ENCODE peak calls at places on chromosomes 4 and X, in ten cellular contexts. E is K562, R is GM23338, Y is cardiac muscle cell, I is neural progenitor cell, V is ovary, J is SK-N-SH, B is stomach, O is mesendoderm, X is hepatocyte. C is an unnamed sample.

GRCh38 chrX:130110379-130111219 is at the start of gene ELF4:
- DNase-seq in E (peak; percentile 82), I (peak; percentile 42), J (peak; percentile 85), O (peak; percentile 45), B (peak; percentile 66), X (peak; percentile 77), R (peak; percentile 44), V (peak; percentile 55), Y (peak; percentile 68), C (peak; percentile 94)

GRCh38 chr4:27666943-27667342 is 806.3 kb downstream of the STIM2 start:
- DNase-seq in X (no peak), E (peak; percentile 4), J (peak; percentile 3), R (peak; percentile 55), O (peak; percentile 68), V (no peak), I (peak; percentile 46), B (no peak), Y (no peak), C (peak; percentile 19)

GRCh38 chrX:150478496-150479492 is 89.6 kb upstream of the MTM1 start:
- DNase-seq in R (no peak), X (no peak), J (no peak), I (no peak), O (no peak), V (no peak), E (no peak), Y (no peak), B (no peak), C (no peak)

GRCh38 chrX:13250831-13251612 is 68.8 kb downstream of the ATXN3L start:
- DNase-seq in J (no peak), Y (peak; percentile 97), R (no peak), E (no peak), B (no peak), X (peak; percentile 53), O (no peak), I (no peak), V (peak; percentile 45), C (no peak)

GRCh38 chr4:1503583-1504471 is 97.6 kb upstream of the NKX1-1 start:
- DNase-seq in R (no peak), X (no peak), E (peak; percentile 14), B (no peak), J (peak; percentile 57), I (no peak), V (no peak), Y (no peak), O (peak; percentile 2), C (peak; percentile 66)

GRCh38 chr4:172152284-172152683 is 339.1 kb downstream of the GALNTL6 start:
- DNase-seq in E (no peak), X (no peak), I (no peak), B (no peak), Y (no peak), R (no peak), O (no peak), V (no peak), J (no peak), C (no peak)

GRCh38 chr4:170110290-170110672 is 20.5 kb upstream of the AADAT start:
- DNase-seq in B (no peak), Y (no peak), I (peak; percentile 30), J (no peak), R (no peak), V (no peak), X (no peak), E (no peak), O (peak; percentile 76), C (peak; percentile 25)

GRCh38 chr4:84232311-84233095 is 266.6 kb downstream of the NKX6-1 start:
- DNase-seq in Y (no peak), O (no peak), B (no peak), E (no peak), I (no peak), V (no peak), R (no peak), X (no peak), J (no peak), C (no peak)

GRCh38 chr4:87502580-87503238 is 26.5 kb downstream of the SPARCL1 start:
- DNase-seq in X (no peak), V (no peak), I (no peak), B (no peak), Y (peak; percentile 26), J (no peak), E (no peak), O (no peak), R (no peak), C (no peak)

GRCh38 chr4:2901186-2901585 is 57.5 kb downstream of the ADD1 start:
- DNase-seq in V (no peak), B (no peak), J (no peak), R (no peak), E (no peak), X (no peak), I (no peak), Y (no peak), O (no peak), C (no peak)

GRCh38 chr4:2905544-2905943 is 57.7 kb downstream of the NOP14 start:
- DNase-seq in E (no peak), O (no peak), V (no peak), X (no peak), B (no peak), R (no peak), Y (no peak), J (no peak), I (no peak), C (no peak)

GRCh38 chr4:2898001-2898400 is 54.4 kb downstream of the ADD1 start:
- DNase-seq in I (no peak), R (no peak), J (no peak), O (no peak), Y (peak; percentile 59), V (no peak), E (no peak), X (no peak), B (no peak), C (no peak)

GRCh38 chr4:2902126-2902525 is 58.5 kb downstream of the ADD1 start:
- DNase-seq in O (no peak), I (no peak), R (no peak), X (no peak), E (no peak), J (no peak), B (no peak), V (no peak), Y (peak; percentile 50), C (no peak)

GRCh38 chr4:2900701-2901100 is 57.1 kb downstream of the ADD1 start:
- DNase-seq in R (no peak), J (no peak), O (no peak), E (no peak), Y (no peak), X (no peak), B (no peak), I (no peak), V (no peak), C (no peak)
- H3K36me3 ChIP-seq in R (peaks cover 38% of the 10 kb centered on the region), J (peaks cover 54% of the 10 kb centered on the region), O (peaks cover 33% of the 10 kb centered on the region), E (peaks cover 83% of the 10 kb centered on the region), Y (peaks cover 69% of the 10 kb centered on the region), X (peaks cover 10% of the 10 kb centered on the region), B (peaks cover 52% of the 10 kb centered on the region), I (no peaks in the 10 kb centered on the region), V (peaks cover 3% of the 10 kb centered on the region), C (peaks cover 45% of the 10 kb centered on the region)

GRCh38 chr4:24470681-24471622 is 113.4 kb downstream of the DHX15 start:
- DNase-seq in V (peak; percentile 34), X (peak; percentile 66), J (peak; percentile 63), R (peak; percentile 60), Y (peak; percentile 50), B (no peak), E (no peak), I (peak; percentile 68), O (peak; percentile 79), C (peak; percentile 86)

GRCh38 chr4:24475756-24476155 is 108.6 kb downstream of the DHX15 start:
- DNase-seq in Y (no peak), O (peak; percentile 31), X (no peak), R (peak; percentile 55), E (no peak), I (no peak), V (no peak), J (no peak), B (no peak), C (peak; percentile 56)

GRCh38 chr4:24473309-24473721 is 111.0 kb downstream of the DHX15 start:
- DNase-seq in O (peak; percentile 65), Y (peak; percentile 46), I (peak; percentile 56), J (peak; percentile 25), E (peak; percentile 20), R (peak; percentile 58), V (peak; percentile 29), X (peak; percentile 57), B (no peak), C (peak; percentile 65)

GRCh38 chr4:24472514-24473308 is 111.6 kb downstream of the DHX15 start:
- DNase-seq in R (peak; percentile 93), I (peak; percentile 95), Y (peak; percentile 87), J (peak; percentile 91), B (peak; percentile 76), E (peak; percentile 74), O (peak; percentile 94), X (peak; percentile 92), V (peak; percentile 81), C (peak; percentile 95)

GRCh38 chr4:24471623-24472510 is 112.5 kb downstream of the DHX15 start:
- DNase-seq in B (no peak), J (peak; percentile 51), I (peak; percentile 61), Y (peak; percentile 10), O (peak; percentile 59), V (peak; percentile 27), X (peak; percentile 30), E (no peak), R (peak; percentile 79), C (peak; percentile 86)
- H3K27me3 ChIP-seq in B (peaks cover 32% of the 10 kb centered on the region), J (peaks cover 25% of the 10 kb centered on the region), I (peaks cover 64% of the 10 kb centered on the region), Y (peaks cover 55% of the 10 kb centered on the region), O (no peaks in the 10 kb centered on the region), V (no peaks in the 10 kb centered on the region), X (peaks cover 40% of the 10 kb centered on the region), E (peaks cover 2% of the 10 kb centered on the region), R (peaks cover 36% of the 10 kb centered on the region), C (peaks cover 44% of the 10 kb centered on the region)

GRCh38 chr4:85268146-85268545 is 206.8 kb upstream of the ARHGAP24 start:
- DNase-seq in V (no peak), X (no peak), O (no peak), R (no peak), J (no peak), I (peak; percentile 78), E (no peak), B (no peak), Y (no peak), C (no peak)

DNA sequence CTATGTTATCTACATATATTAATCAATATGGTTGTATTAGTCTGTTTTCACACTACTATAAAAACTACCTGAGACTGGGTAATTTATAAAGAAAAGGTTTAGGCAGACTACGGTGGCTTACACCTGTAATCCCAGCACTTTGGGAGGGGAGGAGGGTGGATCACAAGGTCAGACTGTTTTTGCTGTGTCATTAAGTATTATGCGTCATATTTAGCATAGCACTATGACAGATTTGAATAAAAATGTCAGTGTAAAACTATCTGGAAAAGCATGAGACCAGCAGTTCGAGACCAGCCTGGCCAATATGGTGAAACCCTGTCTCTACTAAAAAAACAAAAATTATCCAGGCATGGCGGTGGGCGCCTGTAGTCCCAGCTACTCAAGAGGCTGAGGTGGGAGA is 209.7 kb upstream of the ARHGAP24 start:
- DNase-seq in R (no peak), V (no peak), I (no peak), X (no peak), J (no peak), Y (no peak), O (no peak), B (no peak), E (no peak), C (no peak)
- H3K4me3 ChIP-seq in R (no peak overlapping the region), V (no peak overlapping the region), I (no peak overlapping the region), X (no peak overlapping the region), J (no peak overlapping the region), Y (no peak overlapping the region), O (no peak overlapping the region), B (no peak overlapping the region), E (no peak overlapping the region), C (no peak overlapping the region)

DNA sequence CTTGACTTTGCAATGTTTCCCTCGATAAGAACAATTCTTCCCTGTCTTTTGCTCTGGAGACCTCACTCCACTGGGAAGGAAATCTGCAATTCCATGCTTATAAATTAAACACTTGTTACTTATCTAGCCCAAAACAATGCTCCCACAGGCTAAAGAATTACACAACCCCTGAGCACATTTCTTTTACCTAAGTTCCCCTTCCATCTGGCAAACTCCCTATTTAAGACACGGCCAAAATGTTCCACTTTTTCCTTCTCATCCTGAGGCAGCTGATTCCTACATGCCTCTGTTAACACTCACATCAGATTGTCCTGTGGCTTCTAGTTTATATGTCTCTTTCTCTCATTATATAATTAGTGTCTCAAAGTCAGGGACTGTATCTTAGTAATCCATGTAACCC is 211.7 kb downstream of the COX18 start:
- DNase-seq in J (no peak), R (no peak), O (no peak), B (no peak), E (no peak), X (no peak), Y (peak; percentile 80), V (no peak), I (no peak), C (no peak)
- H3K36me3 ChIP-seq in J (no peaks in the 10 kb centered on the region), R (no peaks in the 10 kb centered on the region), O (no peaks in the 10 kb centered on the region), B (no peaks in the 10 kb centered on the region), E (no peaks in the 10 kb centered on the region), X (no peaks in the 10 kb centered on the region), Y (no peaks in the 10 kb centered on the region), V (no peaks in the 10 kb centered on the region), I (no peaks in the 10 kb centered on the region), C (no peaks in the 10 kb centered on the region)